ENCODE peak calls at places on chromosome 10, in nine cellular contexts. O is right lobe of liver, T is prostate gland, V is ovary, Y is IMR-90, B is tibial nerve, Q is A549, U is esophagus squamous epithelium, C is thyroid gland. H is an unnamed sample.

GRCh38 chr10:124152781-124153600 is 59.6 kb upstream of the CHST15 start:
- DNase-seq in O (no peak), U (peak; percentile 37), T (peak; percentile 54), Q (peak; percentile 97), C (peak; percentile 57), B (peak; percentile 35), Y (peak; percentile 63), V (no peak), H (peak; percentile 84)

GRCh38 chr10:100025528-100026070 is 15.9 kb upstream of the DNMBP start:
- DNase-seq in C (peak; percentile 66), O (no peak), T (no peak), V (no peak), U (no peak), Y (no peak), B (no peak), Q (no peak), H (no peak)

GRCh38 chr10:129892571-129893045 is 71.5 kb downstream of the EBF3 start:
- DNase-seq in O (no peak), T (no peak), U (no peak), C (no peak), Y (no peak), Q (no peak), V (no peak), B (peak; percentile 42), H (no peak)

GRCh38 chr10:93208717-93209464 is 135.2 kb downstream of the CYP26A1 start:
- DNase-seq in T (no peak), B (no peak), U (no peak), V (no peak), O (no peak), Y (peak; percentile 6), C (no peak), Q (peak; percentile 35), H (no peak)

GRCh38 chr10:110522365-110522988 is 24.8 kb downstream of the DUSP5 start:
- DNase-seq in C (no peak), T (no peak), U (no peak), V (no peak), O (no peak), Q (no peak), Y (peak; percentile 65), B (no peak), H (no peak)

GRCh38 chr10:11210211-11210922 is 192.7 kb downstream of the CELF2 start:
- DNase-seq in Q (no peak), V (no peak), U (no peak), O (no peak), C (peak; percentile 68), T (no peak), B (no peak), Y (no peak), H (no peak)

GRCh38 chr10:1422275-1422674 is 315.1 kb downstream of the ADARB2 start:
- DNase-seq in Q (no peak), U (no peak), Y (no peak), O (no peak), C (no peak), B (no peak), T (no peak), V (no peak), H (no peak)

GRCh38 chr10:76558586-76558985 is 1079.0 kb downstream of the KCNMA1 start:
- DNase-seq in U (no peak), V (peak; percentile 73), T (no peak), B (peak; percentile 76), O (peak; percentile 75), Q (no peak), C (peak; percentile 30), Y (peak; percentile 80), H (no peak)

GRCh38 chr10:116440330-116441030 is 12.8 kb downstream of the PNLIPRP3 start:
- DNase-seq in V (no peak), T (no peak), O (no peak), U (no peak), Q (no peak), Y (no peak), C (no peak), B (no peak), H (no peak)

GRCh38 chr10:17240617-17241016 is 12.6 kb downstream of the VIM start:
- DNase-seq in B (no peak), Q (no peak), C (no peak), Y (no peak), U (no peak), O (no peak), T (no peak), V (no peak), H (no peak)

GRCh38 chr10:133013478-133013877 is 71.1 kb upstream of the CFAP46 start:
- DNase-seq in O (no peak), U (no peak), C (no peak), Y (no peak), Q (no peak), B (no peak), T (no peak), V (no peak), H (peak; percentile 88)

GRCh38 chr10:98391578-98391991 is 23.4 kb downstream of the PYROXD2 start:
- DNase-seq in Y (peak; percentile 49), O (no peak), T (peak; percentile 54), Q (no peak), B (peak; percentile 45), U (no peak), V (peak; percentile 48), C (peak; percentile 77), H (no peak)

GRCh38 chr10:58054881-58055280 is 212.8 kb downstream of the IPMK start:
- DNase-seq in O (no peak), B (no peak), C (no peak), V (no peak), U (no peak), Q (no peak), T (no peak), Y (peak; percentile 27), H (no peak)

GRCh38 chr10:92405006-92405924 is 114.3 kb downstream of the MARCHF5 start:
- DNase-seq in U (no peak), B (no peak), V (no peak), T (no peak), Y (no peak), C (no peak), O (no peak), Q (no peak), H (no peak)

GRCh38 chr10:110181911-110182310 is 25.5 kb upstream of the MXI1 start:
- DNase-seq in T (no peak), B (no peak), U (no peak), C (no peak), O (no peak), Y (no peak), Q (no peak), V (no peak), H (no peak)

GRCh38 chr10:50210876-50211275 is 40.4 kb downstream of the ASAH2 start:
- DNase-seq in Y (no peak), T (no peak), C (no peak), O (no peak), Q (no peak), B (no peak), U (no peak), V (no peak), H (no peak)

GRCh38 chr10:94361161-94361794 is 1.5 kb downstream of the NOC3L start:
- DNase-seq in C (peak; percentile 74), Y (no peak), V (no peak), O (peak; percentile 71), Q (no peak), T (peak; percentile 56), U (no peak), B (peak; percentile 30), H (no peak)

GRCh38 chr10:104199567-104199966 is 32.6 kb downstream of the CFAP43 start:
- DNase-seq in Q (no peak), Y (no peak), O (no peak), V (no peak), T (no peak), U (no peak), C (no peak), B (no peak), H (peak; percentile 25)

GRCh38 chr10:90589825-90590224 is 268.0 kb downstream of the HTR7 start:
- DNase-seq in Q (no peak), O (no peak), B (no peak), U (no peak), V (no peak), C (no peak), T (no peak), Y (no peak), H (no peak)

GRCh38 chr10:28677889-28678686 is 767 bp downstream of the BAMBI start:
- DNase-seq in C (peak; percentile 27), T (peak; percentile 16), B (no peak), U (no peak), V (peak; percentile 33), O (peak; percentile 59), Q (no peak), Y (peak; percentile 22), H (peak; percentile 91)
- H3K27ac ChIP-seq in C (no peak overlapping the region), T (peak overlapping the region; percentile 50), B (peak overlapping the region; percentile 70), U (peak overlapping the region; percentile 64), V (peak overlapping the region; percentile 85), O (peak overlapping the region; percentile 83), Q (peak overlapping the region; percentile 94), Y (peak overlapping the region; percentile 54), H (peak overlapping the region; percentile 87)

GRCh38 chr10:102602272-102603045 is 41.8 kb upstream of the TRIM8 start:
- DNase-seq in V (peak; percentile 79), T (no peak), O (no peak), Y (no peak), B (peak; percentile 71), U (no peak), C (no peak), Q (no peak), H (no peak)

GRCh38 chr10:102597131-102597891 is 47.0 kb upstream of the TRIM8 start:
- DNase-seq in U (no peak), C (no peak), Y (no peak), T (no peak), O (peak; percentile 86), Q (no peak), B (no peak), V (no peak), H (no peak)

GRCh38 chr10:102600816-102601215 is 43.5 kb upstream of the TRIM8 start:
- DNase-seq in T (no peak), V (no peak), Y (no peak), B (no peak), U (no peak), Q (no peak), O (no peak), C (no peak), H (no peak)

GRCh38 chr10:102601639-102602038 is 42.6 kb upstream of the TRIM8 start:
- DNase-seq in B (no peak), C (no peak), V (no peak), Q (no peak), T (no peak), Y (no peak), O (no peak), U (no peak), H (no peak)

GRCh38 chr10:102599565-102600327 is 44.5 kb upstream of the TRIM8 start:
- DNase-seq in Y (no peak), O (no peak), C (no peak), V (no peak), Q (no peak), U (no peak), T (no peak), B (no peak), H (no peak)
- TF ChIP-seq POLR2A in Y (no peak), O (no peak), C (no peak), V (no peak), Q (no peak), U (no peak), T (no peak), B (no peak), H (no peak)

GRCh38 chr10:33421789-33422188 is 87.3 kb upstream of the NRP1 start:
- DNase-seq in C (no peak), Y (peak; percentile 93), B (peak; percentile 38), T (no peak), O (no peak), U (no peak), V (peak; percentile 38), Q (peak; percentile 13), H (no peak)
- H3K27ac ChIP-seq in C (peak overlapping the region; percentile 26), Y (no peak overlapping the region), B (no peak overlapping the region), T (peak overlapping the region; percentile 38), O (no peak overlapping the region), U (no peak overlapping the region), V (no peak overlapping the region), Q (peak overlapping the region; percentile 37), H (no peak overlapping the region)

GRCh38 chr10:22714524-22715289 is at the start of gene PIP4K2A:
- DNase-seq in V (peak; percentile 52), Y (peak; percentile 67), O (peak; percentile 87), Q (peak; percentile 65), B (peak; percentile 43), U (peak; percentile 16), C (peak; percentile 75), T (peak; percentile 55), H (peak; percentile 80)
- TF ChIP-seq POLR2A in V (no peak), Y (no peak), O (peak; percentile 67), Q (peak; percentile 81), B (peak; percentile 66), U (peak; percentile 38), C (peak; percentile 82), T (no peak), H (no peak)

H was measured in upper lobe of left lung.